ENCODE peak calls at places on chromosomes 11 and 22, in five cellular contexts. Y is ACHN; V is activated naive CD4-positive, alpha-beta T cell; M is ELF-1; C is left colon. K is an unnamed sample.

GRCh38 chr22:42685941-42686666 is 34.6 kb downstream of the A4GALT start:
- DNase-seq in Y (no peak), V (no peak), M (no peak), C (no peak), K (no peak)

GRCh38 chr11:76657824-76658170 is 12.8 kb downstream of the LRRC32 start:
- DNase-seq in Y (no peak), V (no peak), M (no peak), C (no peak), K (no peak)

GRCh38 chr22:39284142-39284980 is 35.1 kb downstream of the RPL3 start:
- DNase-seq in Y (no peak), V (no peak), M (peak), C (no peak), K (no peak)

GRCh38 chr11:24697722-24698121 is 200.9 kb downstream of the LUZP2 start:
- DNase-seq in Y (no peak), V (no peak), M (no peak), C (no peak), K (no peak)

GRCh38 chr22:49815641-49816071 is 12.0 kb downstream of the BRD1 start:
- DNase-seq in Y (peak), V (no peak), M (no peak), C (no peak), K (no peak)

GRCh38 chr11:72816404-72816990 is 2.3 kb downstream of the ATG16L2 start:
- DNase-seq in Y (no peak), V (no peak), M (peak), C (no peak), K (no peak)

GRCh38 chr11:44659641-44660040 is 67.1 kb upstream of the TSPAN18 start:
- DNase-seq in Y (no peak), V (no peak), M (no peak), C (no peak), K (no peak)

GRCh38 chr11:130400793-130401483 is 27.5 kb downstream of the ADAMTS8 start:
- DNase-seq in Y (no peak), V (no peak), M (peak), C (no peak), K (no peak)

GRCh38 chr11:47766363-47767227 is 546 bp downstream of the FNBP4 start:
- DNase-seq in Y (peak), V (peak), M (peak), C (peak), K (peak)

GRCh38 chr22:44003016-44003775 is 20.9 kb upstream of the PARVB start:
- DNase-seq in Y (no peak), V (no peak), M (no peak), C (no peak), K (no peak)

GRCh38 chr11:62896049-62896448 is 15.4 kb downstream of the SLC3A2 start:
- DNase-seq in Y (no peak), V (no peak), M (no peak), C (no peak), K (no peak)

GRCh38 chr22:50293441-50294318 is 13.8 kb downstream of the PLXNB2 start:
- DNase-seq in Y (peak), V (no peak), M (peak), C (peak), K (no peak)

GRCh38 chr11:7665473-7666291 is 7.6 kb downstream of the CYB5R2 start:
- DNase-seq in Y (peak), V (peak), M (peak), C (peak), K (peak)

GRCh38 chr11:124670732-124671131 is 2.8 kb downstream of the SIAE start:
- DNase-seq in Y (no peak), V (no peak), M (no peak), C (no peak), K (no peak)

GRCh38 chr11:26420331-26420730 is 88.4 kb downstream of the ANO3 start:
- DNase-seq in Y (no peak), V (no peak), M (no peak), C (no peak), K (no peak)

GRCh38 chr22:46758867-46759290 is 3.6 kb upstream of the TBC1D22A start:
- DNase-seq in Y (peak), V (no peak), M (peak), C (peak), K (no peak)

GRCh38 chr11:64251986-64252837 is 882 bp downstream of the PLCB3 start:
- DNase-seq in Y (peak), V (no peak), M (no peak), C (peak), K (no peak)

GRCh38 chr22:22431271-22432220 is 77.0 kb downstream of the ZNF280B start:
- DNase-seq in Y (peak), V (peak), M (peak), C (peak), K (peak)

GRCh38 chr22:45105281-45105700 is 58.4 kb upstream of the NUP50 start:
- DNase-seq in Y (no peak), V (no peak), M (no peak), C (no peak), K (no peak)

GRCh38 chr11:10181811-10182210 is 112.2 kb downstream of the SBF2 start:
- DNase-seq in Y (peak), V (no peak), M (no peak), C (no peak), K (no peak)

GRCh38 chr22:31905356-31905755 is 39.0 kb upstream of the YWHAH start:
- DNase-seq in Y (no peak), V (no peak), M (no peak), C (no peak), K (no peak)

GRCh38 chr11:60985991-60986915 is 14.8 kb downstream of the CD6 start:
- DNase-seq in Y (no peak), V (peak), M (no peak), C (peak), K (peak)

GRCh38 chr11:1178906-1179305 is 21.2 kb downstream of the MUC5AC start:
- DNase-seq in Y (no peak), V (no peak), M (no peak), C (no peak), K (no peak)

GRCh38 chr11:118889796-118890195 is 6.1 kb downstream of the CXCR5 start:
- DNase-seq in Y (no peak), V (no peak), M (peak), C (no peak), K (no peak)

GRCh38 chr22:23402275-23403151 is 177.6 kb downstream of the IGLL1 start:
- DNase-seq in Y (peak), V (no peak), M (peak), C (peak), K (no peak)

GRCh38 chr22:49659281-49659923 is 168.3 kb downstream of the BRD1 start:
- DNase-seq in Y (no peak), V (no peak), M (no peak), C (no peak), K (no peak)

GRCh38 chr11:32396991-32397390 is 38.3 kb downstream of the WT1 start:
- DNase-seq in Y (no peak), V (no peak), M (no peak), C (no peak), K (no peak)

GRCh38 chr11:120869516-120870011 is 154.3 kb upstream of the TBCEL start:
- DNase-seq in Y (no peak), V (no peak), M (no peak), C (no peak), K (no peak)

GRCh38 chr11:19730373-19730772 is 17.7 kb downstream of the NAV2 start:
- DNase-seq in Y (no peak), V (no peak), M (no peak), C (no peak), K (no peak)

GRCh38 chr11:12827929-12828812 is 153.9 kb downstream of the TEAD1 start:
- DNase-seq in Y (peak), V (no peak), M (peak), C (peak), K (no peak)

GRCh38 chr11:61828629-61829407 is 718 bp downstream of the FADS2 start:
- DNase-seq in Y (no peak), V (no peak), M (peak), C (peak), K (no peak)

GRCh38 chr11:62340269-62340901 is 3.1 kb downstream of the ASRGL1 start:
- DNase-seq in Y (peak), V (no peak), M (peak), C (peak), K (peak)

GRCh38 chr11:111413849-111414248 is 34.8 kb upstream of the POU2AF1 start:
- DNase-seq in Y (no peak), V (no peak), M (no peak), C (no peak), K (peak)

GRCh38 chr11:17572791-17573460 is 25.9 kb downstream of the OTOG start:
- DNase-seq in Y (no peak), V (no peak), M (no peak), C (no peak), K (no peak)

GRCh38 chr11:134541951-134542350 is 129.9 kb upstream of the B3GAT1 start:
- DNase-seq in Y (no peak), V (no peak), M (no peak), C (no peak), K (no peak)

GRCh38 chr22:50696799-50697561 is 24.4 kb downstream of the SHANK3 start:
- DNase-seq in Y (no peak), V (no peak), M (peak), C (no peak), K (no peak)

GRCh38 chr11:63906585-63906984 is 10.4 kb downstream of the RCOR2 start:
- DNase-seq in Y (peak), V (peak), M (no peak), C (peak), K (no peak)

GRCh38 chr11:96317985-96318384 is 25.0 kb downstream of the MAML2 start:
- DNase-seq in Y (no peak), V (no peak), M (no peak), C (no peak), K (no peak)